ENCODE peak calls at places on chromosomes 13 and 19, in five cellular contexts. U is AG09319, Y is lung, T is NB4, P is dorsolateral prefrontal cortex. S is an unnamed sample.

GRCh38 chr13:22648325-22648758 is 532.4 kb upstream of the SGCG start:
- DNase-seq in T (no peak), U (no peak), Y (no peak), P (no peak), S (no peak)

GRCh38 chr13:111318396-111318795 is 2.0 kb upstream of the TEX29 start:
- DNase-seq in U (no peak), Y (no peak), T (no peak), P (peak), S (no peak)

GRCh38 chr19:35587326-35587725 is 1.4 kb downstream of the PMIS2 start:
- DNase-seq in T (no peak), U (no peak), P (no peak), Y (no peak), S (no peak)

GRCh38 chr19:12784394-12784870 is 6.9 kb upstream of the JUNB start:
- DNase-seq in T (peak), Y (no peak), P (no peak), U (no peak), S (no peak)

GRCh38 chr19:347946-348861 is 3.6 kb upstream of the MIER2 start:
- DNase-seq in P (peak), T (no peak), U (no peak), Y (no peak), S (no peak)

GRCh38 chr19:2084993-2085720 is 11.0 kb downstream of the MOB3A start:
- DNase-seq in U (no peak), T (peak), Y (peak), P (no peak), S (no peak)

GRCh38 chr13:100646030-100646673 is 28.4 kb downstream of the TMTC4 start:
- DNase-seq in P (peak), U (no peak), T (peak), Y (no peak), S (no peak)

GRCh38 chr19:18416778-18417249 is 2.4 kb upstream of the SSBP4 start:
- DNase-seq in U (peak), T (peak), P (peak), Y (peak), S (no peak)

GRCh38 chr13:105202384-105202783 is 1333.1 kb downstream of the EFNB2 start:
- DNase-seq in Y (no peak), U (no peak), T (peak), P (no peak), S (no peak)

GRCh38 chr13:20709782-20710181 is 6.3 kb downstream of the IL17D start:
- DNase-seq in Y (no peak), U (no peak), P (no peak), T (no peak), S (no peak)

GRCh38 chr19:6127716-6128335 is 7.6 kb upstream of the ACSBG2 start:
- DNase-seq in U (no peak), Y (no peak), T (no peak), P (no peak), S (no peak)

GRCh38 chr19:4365341-4365740 is 22.0 kb downstream of the MPND start:
- DNase-seq in U (no peak), Y (no peak), P (no peak), T (no peak), S (no peak)

GRCh38 chr13:96782186-96782585 is 212.1 kb downstream of the OXGR1 start:
- DNase-seq in Y (no peak), P (no peak), U (no peak), T (no peak), S (no peak)

GRCh38 chr19:46000497-46001246 is 5.4 kb downstream of the CCDC61 start:
- DNase-seq in T (peak), P (peak), U (no peak), Y (peak), S (no peak)

GRCh38 chr13:27481766-27482165 is 31.4 kb upstream of the MTIF3 start:
- DNase-seq in T (peak), P (no peak), U (no peak), Y (peak), S (no peak)

GRCh38 chr13:98097749-98098148 is 45.1 kb upstream of the FARP1 start:
- DNase-seq in T (no peak), U (no peak), P (no peak), Y (no peak), S (no peak)